ENCODE peak calls at places on chromosomes 5 and 9, in five cellular contexts. Z is BJ, C is HFF-Myc, X is PC-3, E is cardiac muscle cell. K is an unnamed sample.

GRCh38 chr9:122126340-122127333 is 32.9 kb downstream of the NDUFA8 start:
- DNase-seq in Z (no peak), C (no peak), X (peak; percentile 39), E (peak; percentile 46), K (no peak)

GRCh38 chr9:131868766-131869165 is 128.9 kb upstream of the RAPGEF1 start:
- DNase-seq in Z (no peak), C (no peak), X (no peak), E (peak; percentile 46), K (peak; percentile 47)

GRCh38 chr5:88230546-88231066 is 38.0 kb downstream of the TMEM161B start:
- DNase-seq in Z (no peak), C (no peak), X (no peak), E (no peak), K (no peak)

GRCh38 chr5:173327948-173328895 is at the start of gene STC2:
- DNase-seq in Z (peak; percentile 70), C (peak; percentile 59), X (peak; percentile 98), E (peak; percentile 89), K (peak; percentile 93)

GRCh38 chr5:73139485-73139884 is 19.1 kb downstream of the TMEM171 start:
- DNase-seq in Z (no peak), C (no peak), X (no peak), E (no peak), K (no peak)

GRCh38 chr5:122401991-122402710 is 90.1 kb downstream of the SNCAIP start:
- DNase-seq in Z (no peak), C (no peak), X (no peak), E (no peak), K (no peak)

GRCh38 chr5:56910123-56910951 is 941 bp downstream of the SETD9 start:
- DNase-seq in Z (no peak), C (no peak), X (no peak), E (no peak), K (no peak)

GRCh38 chr5:17203329-17204132 is 13.9 kb upstream of the BASP1 start:
- DNase-seq in Z (peak; percentile 71), C (peak; percentile 66), X (peak; percentile 97), E (peak; percentile 89), K (peak; percentile 88)

GRCh38 chr9:105359899-105360298 is 87.9 kb upstream of the FSD1L start:
- DNase-seq in Z (no peak), C (no peak), X (no peak), E (peak; percentile 48), K (peak; percentile 18)

GRCh38 chr9:112867275-112867991 is 23.2 kb downstream of the SLC46A2 start:
- DNase-seq in Z (peak; percentile 68), C (peak; percentile 40), X (peak; percentile 92), E (peak; percentile 89), K (peak; percentile 79)

GRCh38 chr5:151612689-151613427 is 21.7 kb upstream of the FAT2 start:
- DNase-seq in Z (no peak), C (no peak), X (peak; percentile 83), E (no peak), K (no peak)

GRCh38 chr5:32618962-32619361 is 33.6 kb downstream of the SUB1 start:
- DNase-seq in Z (no peak), C (no peak), X (no peak), E (no peak), K (no peak)

GRCh38 chr9:93619272-93619775 is 42.9 kb downstream of the PHF2 start:
- DNase-seq in Z (no peak), C (no peak), X (no peak), E (no peak), K (no peak)
- H3K4me3 ChIP-seq in Z (no peak overlapping the region), C (no peak overlapping the region), X (no peak overlapping the region), E (no peak overlapping the region), K (no peak overlapping the region)

DNA sequence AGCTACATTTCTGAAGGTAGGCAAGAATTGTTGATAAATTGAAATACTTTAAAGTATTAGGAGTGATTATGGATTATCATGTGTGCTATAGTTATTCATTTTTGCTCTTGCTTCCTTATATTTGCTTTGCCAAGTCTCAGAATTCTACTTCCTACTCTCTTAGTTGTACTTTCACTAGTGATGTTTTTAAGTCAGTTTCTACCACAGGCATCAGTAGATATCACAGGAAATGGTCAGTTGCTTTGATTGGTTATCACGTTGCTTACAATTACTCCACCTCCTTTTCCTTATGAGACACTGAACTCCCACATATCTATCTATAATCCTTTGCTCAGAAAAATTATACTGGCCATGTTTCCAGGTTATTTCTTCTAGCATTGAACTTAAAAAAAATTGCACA is 472.8 kb downstream of the DMRTA1 start:
- DNase-seq in Z (no peak), C (no peak), X (no peak), E (no peak), K (no peak)
- TF ChIP-seq CTCF in Z (no peak), C (no peak), X (no peak), E (no peak), K (no peak)

GRCh38 chr9:120715331-120715924 is 1.2 kb upstream of the MEGF9 start:
- DNase-seq in Z (peak; percentile 57), C (peak; percentile 33), X (no peak), E (peak; percentile 67), K (peak; percentile 59)
- H3K4me3 ChIP-seq in Z (no peak overlapping the region), C (peak overlapping the region; percentile 66), X (no peak overlapping the region), E (no peak overlapping the region), K (peak overlapping the region; percentile 58)

GRCh38 chr5:160846642-160847041 is 5.4 kb downstream of the ATP10B start:
- DNase-seq in Z (no peak), C (no peak), X (no peak), E (no peak), K (no peak)
- TF ChIP-seq CTCF in Z (no peak), C (no peak), X (no peak), E (no peak), K (no peak)

GRCh38 chr9:25700430-25700829 is 22.2 kb upstream of the TUSC1 start:
- DNase-seq in Z (no peak), C (no peak), X (peak; percentile 3), E (peak; percentile 10), K (no peak)

GRCh38 chr9:25704800-25705199 is 26.6 kb upstream of the TUSC1 start:
- DNase-seq in Z (no peak), C (no peak), X (no peak), E (no peak), K (no peak)

GRCh38 chr9:25703826-25704357 is 25.6 kb upstream of the TUSC1 start:
- DNase-seq in Z (no peak), C (no peak), X (no peak), E (peak; percentile 67), K (peak; percentile 36)

GRCh38 chr9:25702536-25702935 is 24.3 kb upstream of the TUSC1 start:
- DNase-seq in Z (no peak), C (no peak), X (no peak), E (no peak), K (no peak)
- H3K4me3 ChIP-seq in Z (no peak overlapping the region), C (no peak overlapping the region), X (no peak overlapping the region), E (no peak overlapping the region), K (no peak overlapping the region)

DNA sequence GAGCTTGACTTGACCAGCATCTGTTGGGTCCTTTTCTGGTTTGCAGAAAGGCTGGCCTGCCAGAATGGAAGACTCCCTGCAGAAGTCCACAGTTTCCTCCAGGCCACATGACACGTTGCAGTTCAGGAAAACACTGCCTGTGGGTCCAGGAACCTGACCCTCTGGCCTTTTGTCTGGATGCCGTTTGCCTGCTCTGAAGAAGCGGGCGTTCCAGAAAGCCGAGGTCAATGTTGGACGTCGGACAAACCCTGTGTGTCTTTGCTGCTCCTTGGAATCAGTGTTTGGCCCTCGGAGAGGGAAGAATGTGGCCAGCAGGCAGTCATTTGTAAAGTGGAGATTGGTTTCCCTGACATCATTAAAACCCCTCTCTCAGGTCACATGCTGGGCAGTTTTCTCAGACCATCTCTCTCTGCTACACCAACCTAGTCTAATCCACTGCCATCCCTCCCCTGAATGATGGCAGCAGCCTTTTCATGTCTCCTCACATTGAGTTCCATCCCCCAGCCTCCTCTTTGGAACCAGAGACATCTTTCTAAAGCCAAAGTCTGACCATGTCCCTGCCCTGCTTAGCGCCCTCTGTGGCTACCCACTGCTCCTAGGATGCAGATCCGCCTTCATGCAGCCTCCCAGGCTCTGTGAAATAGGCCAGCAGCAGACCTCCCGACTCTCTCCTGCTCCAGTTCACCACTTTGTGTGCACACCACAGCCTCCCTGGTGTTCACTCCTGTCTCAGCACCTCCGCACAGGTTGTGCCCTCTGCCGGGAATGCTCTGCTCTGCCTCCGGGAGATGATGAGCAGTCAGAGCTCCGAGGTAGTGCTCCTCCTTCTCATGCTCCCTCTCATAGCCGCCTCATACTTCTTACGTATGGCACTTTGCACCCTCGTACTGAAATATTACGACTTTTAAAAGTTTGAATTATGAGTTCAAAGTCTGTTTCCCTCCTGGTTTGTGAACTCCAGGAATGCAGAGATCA is 75.6 kb downstream of the RALGPS1 start:
- DNase-seq in Z (no peak), C (no peak), X (no peak), E (peak; percentile 39), K (no peak)
- TF ChIP-seq CTCF in Z (no peak), C (no peak), X (no peak), E (no peak), K (no peak)